ENCODE peak calls at places on chromosomes 12 and 14, in eight cellular contexts. M, J, F, L, U, C, I and N are unnamed samples.

GRCh38 chr14:68527329-68527851 is 265.5 kb downstream of the ZFP36L1 start:
- DNase-seq in M (no peak), J (no peak), F (no peak), L (no peak), U (no peak), C (no peak), I (no peak), N (no peak)

GRCh38 chr12:121668750-121669524 is 517 bp downstream of the MORN3 start:
- DNase-seq in M (peak), J (no peak), F (peak), L (no peak), U (no peak), C (peak), I (no peak), N (peak)

GRCh38 chr12:75890141-75890540 is 141.4 kb downstream of the PHLDA1 start:
- DNase-seq in M (no peak), J (no peak), F (no peak), L (no peak), U (no peak), C (peak), I (no peak), N (no peak)

GRCh38 chr14:51545396-51545795 is 106.3 kb upstream of the FRMD6 start:
- DNase-seq in M (no peak), J (no peak), F (no peak), L (no peak), U (no peak), C (no peak), I (no peak), N (no peak)

GRCh38 chr14:34023824-34024767 is 73.2 kb upstream of the EGLN3 start:
- DNase-seq in M (no peak), J (no peak), F (no peak), L (no peak), U (no peak), C (no peak), I (no peak), N (no peak)

GRCh38 chr14:105974902-105975301 is 448.5 kb downstream of the TMEM121 start:
- DNase-seq in M (no peak), J (no peak), F (peak), L (no peak), U (no peak), C (no peak), I (no peak), N (peak)

GRCh38 chr12:96130396-96131059 is 63.6 kb upstream of the ELK3 start:
- DNase-seq in M (no peak), J (no peak), F (no peak), L (no peak), U (no peak), C (no peak), I (no peak), N (no peak)

GRCh38 chr12:53589915-53590314 is 36.3 kb downstream of the ATF7 start:
- DNase-seq in M (no peak), J (no peak), F (no peak), L (no peak), U (no peak), C (no peak), I (no peak), N (no peak)

GRCh38 chr12:42213023-42213422 is 25.0 kb downstream of the YAF2 start:
- DNase-seq in M (no peak), J (peak), F (no peak), L (no peak), U (no peak), C (peak), I (no peak), N (no peak)

GRCh38 chr12:119179335-119180021 is 747 bp downstream of the HSPB8 start:
- DNase-seq in M (peak), J (no peak), F (no peak), L (no peak), U (no peak), C (peak), I (peak), N (no peak)

GRCh38 chr12:53560386-53560785 is 53.1 kb upstream of the NPFF start:
- DNase-seq in M (no peak), J (no peak), F (no peak), L (no peak), U (no peak), C (peak), I (no peak), N (no peak)

GRCh38 chr12:6688543-6688999 is 604 bp downstream of the ZNF384 start:
- DNase-seq in M (no peak), J (no peak), F (peak), L (peak), U (peak), C (no peak), I (no peak), N (no peak)

GRCh38 chr14:72781476-72782181 is 112.3 kb downstream of the DPF3 start:
- DNase-seq in M (no peak), J (no peak), F (no peak), L (no peak), U (no peak), C (peak), I (peak), N (no peak)

GRCh38 chr12:2294651-2295475 is 242.1 kb downstream of the CACNA1C start:
- DNase-seq in M (peak), J (no peak), F (no peak), L (no peak), U (no peak), C (peak), I (peak), N (no peak)

GRCh38 chr14:59704054-59704453 is 127.4 kb upstream of the CCDC175 start:
- DNase-seq in M (no peak), J (no peak), F (no peak), L (peak), U (no peak), C (no peak), I (no peak), N (no peak)

GRCh38 chr14:68558096-68558495 is 234.8 kb downstream of the ZFP36L1 start:
- DNase-seq in M (no peak), J (no peak), F (no peak), L (no peak), U (no peak), C (no peak), I (no peak), N (no peak)

GRCh38 chr12:288687-289086 is 26.1 kb upstream of the SLC6A13 start:
- DNase-seq in M (no peak), J (no peak), F (no peak), L (no peak), U (no peak), C (peak), I (peak), N (no peak)

GRCh38 chr12:66290716-66291200 is 11.5 kb upstream of the HELB start:
- DNase-seq in M (no peak), J (no peak), F (no peak), L (no peak), U (no peak), C (no peak), I (no peak), N (no peak)

GRCh38 chr14:93019970-93020369 is 95.8 kb downstream of the ITPK1 start:
- DNase-seq in M (no peak), J (no peak), F (no peak), L (peak), U (peak), C (no peak), I (no peak), N (no peak)

GRCh38 chr12:78970041-78970440 is 105.5 kb downstream of the SYT1 start:
- DNase-seq in M (no peak), J (no peak), F (no peak), L (no peak), U (no peak), C (peak), I (no peak), N (no peak)

GRCh38 chr12:69834147-69834546 is 9.1 kb downstream of the MYRFL start:
- DNase-seq in M (no peak), J (no peak), F (no peak), L (no peak), U (no peak), C (no peak), I (no peak), N (no peak)

GRCh38 chr12:123532021-123532420 is 1.5 kb downstream of the RILPL1 start:
- DNase-seq in M (no peak), J (no peak), F (no peak), L (no peak), U (no peak), C (peak), I (no peak), N (no peak)

GRCh38 chr12:1630081-1630826 is 1.2 kb downstream of the WNT5B start:
- DNase-seq in M (peak), J (peak), F (no peak), L (peak), U (peak), C (no peak), I (no peak), N (no peak)

GRCh38 chr12:117507547-117507946 is 146.1 kb upstream of the NOS1 start:
- DNase-seq in M (no peak), J (no peak), F (no peak), L (no peak), U (no peak), C (no peak), I (no peak), N (no peak)

GRCh38 chr14:103519043-103519836 is 3.4 kb downstream of the CKB start:
- DNase-seq in M (no peak), J (no peak), F (no peak), L (peak), U (no peak), C (peak), I (no peak), N (no peak)

GRCh38 chr12:163406-163986 is 50.5 kb downstream of the SLC6A12 start:
- DNase-seq in M (no peak), J (no peak), F (no peak), L (no peak), U (no peak), C (no peak), I (no peak), N (no peak)

GRCh38 chr12:93813972-93814821 is 137.0 kb downstream of the CRADD start:
- DNase-seq in M (no peak), J (peak), F (no peak), L (peak), U (peak), C (peak), I (no peak), N (no peak)

GRCh38 chr12:94686834-94687628 is 36.7 kb upstream of the TMCC3 start:
- DNase-seq in M (no peak), J (peak), F (no peak), L (no peak), U (no peak), C (no peak), I (no peak), N (no peak)

GRCh38 chr14:28488658-28489057 is 277.9 kb upstream of the FOXG1 start:
- DNase-seq in M (no peak), J (no peak), F (no peak), L (no peak), U (no peak), C (no peak), I (no peak), N (no peak)

GRCh38 chr12:8154526-8154925 is 2.3 kb upstream of the ZNF705A start:
- DNase-seq in M (no peak), J (no peak), F (no peak), L (no peak), U (no peak), C (no peak), I (no peak), N (no peak)

GRCh38 chr12:10397311-10397710 is 7.5 kb upstream of the KLRK1 start:
- DNase-seq in M (no peak), J (peak), F (no peak), L (no peak), U (no peak), C (no peak), I (no peak), N (no peak)

GRCh38 chr14:29274890-29275651 is 508.5 kb downstream of the FOXG1 start:
- DNase-seq in M (no peak), J (no peak), F (no peak), L (no peak), U (no peak), C (no peak), I (no peak), N (no peak)

GRCh38 chr14:98494582-98494981 is 777.4 kb downstream of the BCL11B start:
- DNase-seq in M (no peak), J (no peak), F (no peak), L (no peak), U (no peak), C (no peak), I (peak), N (no peak)

GRCh38 chr12:106753526-106753925 is 21.0 kb upstream of the RIC8B start:
- DNase-seq in M (no peak), J (no peak), F (no peak), L (no peak), U (no peak), C (no peak), I (no peak), N (no peak)

GRCh38 chr12:30926243-30927209 is at the start of gene TSPAN11:
- DNase-seq in M (peak), J (peak), F (no peak), L (peak), U (peak), C (peak), I (no peak), N (no peak)

GRCh38 chr14:105030194-105030593 is 9.3 kb upstream of the CDCA4 start:
- DNase-seq in M (no peak), J (no peak), F (no peak), L (no peak), U (no peak), C (no peak), I (no peak), N (no peak)